ENCODE peak calls at places on chromosomes 5 and 9, in four cellular contexts. One of them, this sample, is unnamed.

GRCh38 chr5:4614088-4614487 is 526.0 kb upstream of the ADAMTS16 start:
- DNase-seq in IMR-90: no peak
- DNase-seq in GM12878: no peak
- DNase-seq in K562: no peak
- DNase-seq in this sample: no peak

GRCh38 chr9:26833792-26834191 is 58.8 kb downstream of the CAAP1 start:
- DNase-seq in GM12878: no peak
- DNase-seq in IMR-90: no peak
- DNase-seq in K562: no peak
- DNase-seq in this sample: peak; percentile 21

GRCh38 chr5:99037668-99038067 is 108.9 kb upstream of the CHD1 start:
- DNase-seq in K562: no peak
- DNase-seq in GM12878: no peak
- DNase-seq in IMR-90: no peak
- DNase-seq in this sample: no peak

GRCh38 chr5:94691947-94692346 is 73.5 kb downstream of the SLF1 start:
- DNase-seq in IMR-90: peak; percentile 66
- DNase-seq in GM12878: no peak
- DNase-seq in K562: no peak
- DNase-seq in this sample: no peak

GRCh38 chr5:140821375-140822280 is at the start of gene PCDHA5:
- DNase-seq in IMR-90: no peak
- DNase-seq in GM12878: no peak
- DNase-seq in K562: no peak
- DNase-seq in this sample: no peak

GRCh38 chr5:78633710-78634109 is 14.9 kb downstream of the LHFPL2 start:
- DNase-seq in GM12878: no peak
- DNase-seq in IMR-90: peak; percentile 84
- DNase-seq in K562: no peak
- DNase-seq in this sample: no peak

GRCh38 chr5:127028822-127029457 is 1.4 kb downstream of the MARCHF3 start:
- DNase-seq in GM12878: no peak
- DNase-seq in K562: no peak
- DNase-seq in IMR-90: peak; percentile 36
- DNase-seq in this sample: no peak

GRCh38 chr9:21414220-21414940 is 5.5 kb downstream of the IFNA8 start:
- DNase-seq in GM12878: no peak
- DNase-seq in IMR-90: no peak
- DNase-seq in K562: no peak
- DNase-seq in this sample: no peak

GRCh38 chr9:12818431-12819000 is 43.7 kb downstream of the LURAP1L start:
- DNase-seq in K562: no peak
- DNase-seq in GM12878: no peak
- DNase-seq in IMR-90: peak; percentile 34
- DNase-seq in this sample: no peak

DNA sequence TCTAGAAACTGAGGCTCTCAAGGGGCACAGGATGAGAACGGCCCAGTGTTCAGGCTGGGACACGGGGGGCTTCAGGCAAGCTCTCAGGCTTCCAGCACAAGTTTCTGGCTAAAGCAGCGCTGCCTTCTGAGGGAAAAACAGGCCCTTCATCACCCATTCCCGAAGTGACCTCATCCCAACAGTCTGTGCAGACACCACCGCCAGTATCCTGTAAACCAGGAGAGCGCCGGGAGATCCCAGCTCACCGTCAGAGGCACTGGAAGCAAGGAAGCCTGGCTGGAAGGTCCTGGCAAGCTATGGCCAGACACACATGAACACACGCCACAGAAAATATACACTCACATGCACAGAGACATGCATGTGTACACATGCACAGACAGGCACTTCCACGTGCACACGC is 8.8 kb downstream of the SLC12A7 start:
- DNase-seq in IMR-90: peak; percentile 31
- DNase-seq in K562: no peak
- DNase-seq in GM12878: no peak
- DNase-seq in this sample: no peak
- H3K9ac ChIP-seq in IMR-90: no peak overlapping the region
- H3K9ac ChIP-seq in K562: no peak overlapping the region
- H3K9ac ChIP-seq in GM12878: no peak overlapping the region
- H3K9ac ChIP-seq in this sample: no peak overlapping the region

DNA sequence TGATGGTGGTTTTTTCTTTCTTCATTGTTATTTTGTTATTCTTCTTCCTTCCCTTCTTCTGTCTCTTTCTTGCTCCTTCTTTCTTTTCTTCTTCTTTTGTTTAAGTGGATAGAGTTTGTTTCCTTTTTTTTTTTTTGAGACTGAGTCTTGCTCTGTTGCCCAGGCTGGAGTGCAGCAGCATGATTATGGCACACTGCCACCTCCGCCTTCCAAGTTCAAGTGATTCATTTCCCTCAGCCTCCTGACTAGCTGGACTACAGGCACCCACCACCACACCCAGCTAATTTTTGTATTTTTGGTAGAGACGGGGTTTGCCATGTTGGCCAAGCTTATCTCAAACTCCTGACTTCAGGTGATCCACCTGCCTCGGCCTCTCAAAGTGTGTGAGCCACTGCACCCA is 40.3 kb downstream of the JAK2 start:
- DNase-seq in GM12878: no peak
- DNase-seq in K562: no peak
- DNase-seq in IMR-90: peak; percentile 2
- DNase-seq in this sample: no peak
- TF ChIP-seq CHD1 in GM12878: no peak
- TF ChIP-seq CHD1 in K562: no peak
- TF ChIP-seq CHD1 in IMR-90: no peak
- TF ChIP-seq CHD1 in this sample: no peak

GRCh38 chr5:32174011-32174866 is at the start of gene GOLPH3:
- DNase-seq in IMR-90: peak; percentile 83
- DNase-seq in K562: peak; percentile 93
- DNase-seq in GM12878: no peak
- DNase-seq in this sample: peak; percentile 62
- H3K9ac ChIP-seq in IMR-90: peak within 1 kb of the TSS; percentile 98
- H3K9ac ChIP-seq in K562: peak within 1 kb of the TSS; percentile 96
- H3K9ac ChIP-seq in GM12878: peak within 1 kb of the TSS; percentile 99
- H3K9ac ChIP-seq in this sample: peak within 1 kb of the TSS; percentile 92

GRCh38 chr5:115568668-115569067 is 24.1 kb upstream of the FEM1C start:
- DNase-seq in K562: no peak
- DNase-seq in GM12878: no peak
- DNase-seq in IMR-90: no peak
- DNase-seq in this sample: no peak

GRCh38 chr5:115571441-115571878 is 26.9 kb upstream of the FEM1C start:
- DNase-seq in IMR-90: no peak
- DNase-seq in K562: no peak
- DNase-seq in GM12878: no peak
- DNase-seq in this sample: no peak

GRCh38 chr5:115575167-115576070 is 26.9 kb downstream of the TICAM2 start:
- DNase-seq in K562: no peak
- DNase-seq in IMR-90: peak; percentile 87
- DNase-seq in GM12878: no peak
- DNase-seq in this sample: no peak

GRCh38 chr5:115577329-115577728 is 24.9 kb downstream of the TICAM2 start:
- DNase-seq in GM12878: no peak
- DNase-seq in K562: no peak
- DNase-seq in IMR-90: no peak
- DNase-seq in this sample: no peak

DNA sequence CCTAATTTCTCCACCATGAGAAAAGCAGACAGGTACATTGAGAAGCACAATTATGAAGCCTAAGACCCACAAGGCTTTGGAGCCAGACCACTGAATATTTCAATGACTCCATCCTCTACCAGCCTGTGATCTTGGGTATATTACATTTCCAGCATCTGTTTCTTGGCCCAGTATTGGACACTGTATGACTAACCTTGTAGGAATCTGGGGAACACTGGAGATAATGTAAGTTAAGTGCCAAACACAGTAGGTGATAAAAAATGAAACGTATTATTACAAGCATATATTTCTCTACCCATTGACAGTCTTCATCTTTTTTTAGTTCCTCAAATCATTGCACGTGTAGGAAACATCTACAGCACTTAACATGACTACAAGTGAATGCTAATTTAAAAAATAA is 28.6 kb upstream of the FEM1C start:
- DNase-seq in GM12878: no peak
- DNase-seq in K562: no peak
- DNase-seq in IMR-90: peak; percentile 67
- DNase-seq in this sample: no peak
- TF ChIP-seq CHD1 in GM12878: no peak
- TF ChIP-seq CHD1 in K562: no peak
- TF ChIP-seq CHD1 in IMR-90: no peak
- TF ChIP-seq CHD1 in this sample: no peak

GRCh38 chr5:171525086-171525485 is 105.6 kb downstream of the FGF18 start:
- DNase-seq in IMR-90: no peak
- DNase-seq in K562: no peak
- DNase-seq in GM12878: no peak
- DNase-seq in this sample: no peak
- H3K9ac ChIP-seq in IMR-90: no peak overlapping the region
- H3K9ac ChIP-seq in K562: no peak overlapping the region
- H3K9ac ChIP-seq in GM12878: no peak overlapping the region
- H3K9ac ChIP-seq in this sample: no peak overlapping the region

GRCh38 chr5:35246928-35247644 is 16.8 kb upstream of the PRLR start:
- DNase-seq in GM12878: no peak
- DNase-seq in K562: no peak
- DNase-seq in IMR-90: no peak
- DNase-seq in this sample: no peak
- TF ChIP-seq CHD1 in GM12878: no peak
- TF ChIP-seq CHD1 in K562: no peak
- TF ChIP-seq CHD1 in IMR-90: no peak
- TF ChIP-seq CHD1 in this sample: no peak

DNA sequence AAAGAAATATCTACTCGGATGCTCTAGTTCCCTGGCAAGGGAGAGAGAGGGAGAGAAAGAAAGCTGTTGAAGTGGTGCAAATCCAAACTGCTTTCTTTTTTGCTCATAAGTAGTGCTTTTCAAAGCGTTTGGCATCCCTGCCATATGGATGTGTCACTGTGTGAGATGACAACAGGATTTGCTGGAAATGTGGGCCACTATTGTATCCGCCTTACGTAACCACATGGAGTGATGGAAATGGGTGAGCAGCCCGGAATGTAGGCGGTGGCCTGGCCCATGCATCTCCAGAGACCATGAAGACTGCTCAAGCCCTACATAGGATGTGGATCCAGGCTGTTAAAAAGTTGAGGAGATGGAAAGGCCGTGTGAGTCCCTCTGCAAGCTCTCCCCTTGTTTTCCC is 30.8 kb downstream of the TJP2 start:
- DNase-seq in IMR-90: peak; percentile 69
- DNase-seq in GM12878: no peak
- DNase-seq in K562: no peak
- DNase-seq in this sample: no peak
- H3K9ac ChIP-seq in IMR-90: no peak overlapping the region
- H3K9ac ChIP-seq in GM12878: no peak overlapping the region
- H3K9ac ChIP-seq in K562: no peak overlapping the region
- H3K9ac ChIP-seq in this sample: no peak overlapping the region

This sample was measured in H1.